ENCODE peak calls at places on chromosomes 12 and 14, in seven cellular contexts. W is upper lobe of right lung; C is effector memory CD8-positive, alpha-beta T cell; R is Right ventricle myocardium superior; U is A549; J is T-cell; F is gastroesophageal sphincter. P is an unnamed sample.

GRCh38 chr12:96233168-96233567 is 39.0 kb downstream of the ELK3 start:
- ATAC-seq in F (peak), C (no peak), J (no peak), U (no peak), W (no peak), R (peak), P (no peak)

GRCh38 chr14:52015411-52016030 is 26.2 kb downstream of the RTRAF start:
- ATAC-seq in W (no peak), F (no peak), J (no peak), U (peak), C (no peak), R (peak), P (peak)

GRCh38 chr12:116456683-116457082 is 102.5 kb upstream of the MAP1LC3B2 start:
- ATAC-seq in C (no peak), U (peak), W (peak), J (no peak), R (peak), F (no peak), P (no peak)

GRCh38 chr14:104157303-104157928 is 19.0 kb downstream of the KIF26A start:
- ATAC-seq in R (no peak), C (no peak), J (no peak), F (no peak), U (peak), W (no peak), P (no peak)

GRCh38 chr14:34722723-34723545 is 8.5 kb upstream of the CFL2 start:
- ATAC-seq in C (peak), W (peak), U (peak), J (no peak), R (peak), F (peak), P (peak)

GRCh38 chr12:115303751-115304309 is 619.9 kb upstream of the TBX3 start:
- ATAC-seq in W (no peak), F (no peak), J (no peak), R (no peak), U (no peak), C (no peak), P (no peak)

GRCh38 chr14:77589099-77589498 is 27.3 kb downstream of the SPTLC2 start:
- ATAC-seq in U (no peak), F (no peak), C (no peak), R (no peak), W (peak), J (no peak), P (no peak)

GRCh38 chr12:101777476-101777875 is 38.2 kb upstream of the SYCP3 start:
- ATAC-seq in F (no peak), U (no peak), C (no peak), R (peak), W (peak), J (no peak), P (no peak)

GRCh38 chr12:17992002-17992656 is 97.9 kb downstream of the RERGL start:
- ATAC-seq in R (no peak), U (peak), J (no peak), F (no peak), W (peak), C (no peak), P (no peak)

GRCh38 chr12:106113042-106113441 is 25.7 kb downstream of the NUAK1 start:
- ATAC-seq in J (no peak), F (no peak), R (no peak), C (peak), U (peak), W (no peak), P (no peak)

GRCh38 chr12:82705774-82706173 is 19.1 kb downstream of the TMTC2 start:
- ATAC-seq in R (no peak), W (peak), U (no peak), C (no peak), F (no peak), J (no peak), P (no peak)

GRCh38 chr12:69922999-69923398 is 98.0 kb downstream of the MYRFL start:
- ATAC-seq in C (no peak), F (no peak), U (no peak), J (no peak), R (no peak), W (no peak), P (no peak)

GRCh38 chr12:94263011-94263786 is 114.8 kb downstream of the PLXNC1 start:
- ATAC-seq in W (peak), C (peak), F (no peak), U (peak), R (peak), J (peak), P (peak)

GRCh38 chr12:6821674-6822433 is at the start of gene GPR162:
- ATAC-seq in C (no peak), U (peak), J (peak), F (peak), W (peak), R (peak), P (no peak)

GRCh38 chr12:132657004-132657727 is 30.0 kb downstream of the POLE start:
- ATAC-seq in F (no peak), R (no peak), W (no peak), J (no peak), C (no peak), U (peak), P (peak)

GRCh38 chr12:34342048-34342447 is 319.8 kb downstream of the ALG10 start:
- ATAC-seq in W (no peak), J (no peak), C (no peak), R (no peak), U (peak), F (no peak), P (no peak)

GRCh38 chr12:103736572-103736971 is 104.5 kb downstream of the NT5DC3 start:
- ATAC-seq in U (no peak), W (no peak), J (no peak), R (no peak), F (no peak), C (no peak), P (no peak)

GRCh38 chr12:11959117-11959823 is 111.5 kb upstream of the BCL2L14 start:
- ATAC-seq in W (no peak), F (no peak), R (no peak), J (no peak), C (no peak), U (no peak), P (peak)

GRCh38 chr14:105014032-105014431 is 6.9 kb downstream of the CDCA4 start:
- ATAC-seq in F (no peak), R (no peak), C (no peak), W (no peak), J (no peak), U (no peak), P (peak)

GRCh38 chr14:77309122-77309521 is 11.6 kb downstream of the POMT2 start:
- ATAC-seq in R (no peak), W (no peak), F (no peak), U (no peak), J (no peak), C (no peak), P (no peak)

GRCh38 chr14:101961011-101961721 is 3.2 kb upstream of the DYNC1H1 start:
- ATAC-seq in C (peak), U (peak), R (peak), W (peak), J (peak), F (no peak), P (peak)

GRCh38 chr12:95623554-95624170 is 72.4 kb upstream of the USP44 start:
- ATAC-seq in C (peak), R (peak), F (peak), J (no peak), W (peak), U (peak), P (peak)

GRCh38 chr12:110038741-110039084 is 9.6 kb downstream of the C12orf76 start:
- ATAC-seq in J (no peak), F (no peak), C (no peak), U (peak), R (no peak), W (no peak), P (no peak)

GRCh38 chr12:8780389-8780788 is 42.0 kb upstream of the A2ML1 start:
- ATAC-seq in F (no peak), C (no peak), W (no peak), U (peak), J (no peak), R (peak), P (peak)